ENCODE peak calls at places on chromosomes 1 and 21, in four cellular contexts. P, G, Q and S are unnamed samples.

GRCh38 chr1:40612345-40612831 is 53.1 kb downstream of the RIMS3 start:
- DNase-seq in G (peak; percentile 92), Q (peak; percentile 46), P (peak; percentile 77), S (peak; percentile 81)

GRCh38 chr21:37073417-37074194 is 552 bp downstream of the TTC3 start:
- DNase-seq in Q (peak; percentile 65), P (peak; percentile 88), G (no peak), S (no peak)

GRCh38 chr1:212667223-212668139 is 32.2 kb downstream of the BATF3 start:
- DNase-seq in Q (no peak), G (peak; percentile 78), P (no peak), S (peak; percentile 97)

GRCh38 chr1:211735208-211736170 is 60.1 kb upstream of the NEK2 start:
- DNase-seq in P (no peak), Q (no peak), G (peak; percentile 79), S (peak; percentile 86)

GRCh38 chr1:98001764-98002163 is 80.9 kb upstream of the DPYD start:
- DNase-seq in Q (no peak), G (no peak), P (no peak), S (no peak)

GRCh38 chr1:177591155-177591554 is 378.7 kb downstream of the SEC16B start:
- DNase-seq in Q (no peak), G (no peak), P (no peak), S (no peak)

GRCh38 chr1:109181807-109182163 is 31.9 kb upstream of the SARS1 start:
- DNase-seq in P (no peak), Q (no peak), G (no peak), S (no peak)

GRCh38 chr1:31390071-31390470 is 17.2 kb upstream of the FABP3 start:
- DNase-seq in Q (no peak), G (no peak), P (no peak), S (no peak)

GRCh38 chr1:107990606-107991005 is 25.6 kb upstream of the VAV3 start:
- DNase-seq in Q (no peak), G (no peak), P (no peak), S (no peak)

GRCh38 chr1:201103666-201104065 is 8.6 kb downstream of the CACNA1S start:
- DNase-seq in Q (no peak), P (no peak), G (no peak), S (no peak)

GRCh38 chr1:153238536-153238935 is 21.0 kb upstream of the LORICRIN start:
- DNase-seq in Q (no peak), G (peak; percentile 42), P (no peak), S (peak; percentile 55)

GRCh38 chr21:46185717-46186116 is 1.5 kb upstream of the SPATC1L start:
- DNase-seq in P (no peak), G (no peak), Q (no peak), S (no peak)

GRCh38 chr1:217139513-217139912 is 416.3 kb upstream of the ESRRG start:
- DNase-seq in Q (no peak), P (no peak), G (peak; percentile 73), S (peak; percentile 49)

GRCh38 chr1:235018161-235018560 is 110.5 kb downstream of the TOMM20 start:
- DNase-seq in Q (no peak), G (peak; percentile 44), P (no peak), S (peak; percentile 90)

GRCh38 chr1:50605186-50605875 is 182.1 kb upstream of the DMRTA2 start:
- DNase-seq in G (peak; percentile 57), P (no peak), Q (no peak), S (peak; percentile 68)

GRCh38 chr1:227945891-227946623 is 1.7 kb downstream of the WNT9A start:
- DNase-seq in Q (no peak), P (no peak), G (peak; percentile 71), S (peak; percentile 31)

GRCh38 chr1:248924696-248925532 is 18.9 kb downstream of the PGBD2 start:
- DNase-seq in Q (peak; percentile 36), P (peak; percentile 71), G (peak; percentile 73), S (peak; percentile 68)

GRCh38 chr1:212606042-212606733 is 2.4 kb upstream of the ATF3 start:
- DNase-seq in P (no peak), G (peak; percentile 72), Q (no peak), S (peak; percentile 69)

GRCh38 chr1:221256773-221257172 is 377.5 kb downstream of the HLX start:
- DNase-seq in Q (no peak), P (no peak), G (no peak), S (no peak)

GRCh38 chr1:78492376-78492950 is 1.7 kb downstream of the PTGFR start:
- DNase-seq in G (no peak), P (no peak), Q (no peak), S (no peak)

GRCh38 chr1:45623972-45624371 is at the start of gene CCDC17:
- DNase-seq in G (no peak), Q (no peak), P (no peak), S (no peak)

GRCh38 chr21:42202321-42202720 is 16.6 kb upstream of the ABCG1 start:
- DNase-seq in P (no peak), Q (no peak), G (peak; percentile 1), S (no peak)